ENCODE peak calls at places on chromosomes 11 and 22, in six cellular contexts. One of them, this sample, is unnamed. For H3K79me2, the result is how much of the 10 kb centered on the place peaks cover.

GRCh38 chr11:112132737-112133136 is 31.2 kb downstream of the IL18 start:
- DNase-seq in K562: no peak
- DNase-seq in DND-41: no peak
- DNase-seq in MM.1S: peak
- DNase-seq in mammary epithelial cell: no peak
- DNase-seq in H1: no peak
- DNase-seq in this sample: no peak

GRCh38 chr11:12573707-12574106 is 100.5 kb upstream of the TEAD1 start:
- DNase-seq in K562: no peak
- DNase-seq in DND-41: no peak
- DNase-seq in MM.1S: no peak
- DNase-seq in mammary epithelial cell: no peak
- DNase-seq in H1: no peak
- DNase-seq in this sample: no peak

GRCh38 chr11:10674991-10675440 is 18.5 kb downstream of the IRAG1 start:
- DNase-seq in K562: no peak
- DNase-seq in DND-41: no peak
- DNase-seq in MM.1S: no peak
- DNase-seq in mammary epithelial cell: no peak
- DNase-seq in H1: no peak
- DNase-seq in this sample: no peak

GRCh38 chr11:72231396-72232259 is 7.1 kb downstream of the INPPL1 start:
- DNase-seq in K562: no peak
- DNase-seq in DND-41: no peak
- DNase-seq in MM.1S: no peak
- DNase-seq in mammary epithelial cell: no peak
- DNase-seq in H1: no peak
- DNase-seq in this sample: no peak

GRCh38 chr11:1303196-1303821 is 6.1 kb downstream of the TOLLIP start:
- DNase-seq in K562: no peak
- DNase-seq in DND-41: no peak
- DNase-seq in MM.1S: no peak
- DNase-seq in mammary epithelial cell: peak
- DNase-seq in H1: peak
- DNase-seq in this sample: peak

GRCh38 chr22:30838111-30838510 is 130.5 kb downstream of the MORC2 start:
- DNase-seq in K562: no peak
- DNase-seq in DND-41: no peak
- DNase-seq in MM.1S: no peak
- DNase-seq in mammary epithelial cell: no peak
- DNase-seq in H1: no peak
- DNase-seq in this sample: no peak

GRCh38 chr11:76209956-76210885 is 3.9 kb upstream of the WNT11 start:
- DNase-seq in K562: no peak
- DNase-seq in DND-41: no peak
- DNase-seq in MM.1S: peak
- DNase-seq in mammary epithelial cell: peak
- DNase-seq in H1: peak
- DNase-seq in this sample: peak

GRCh38 chr11:119116601-119117000 is 4.8 kb upstream of the HINFP start:
- DNase-seq in K562: no peak
- DNase-seq in DND-41: no peak
- DNase-seq in MM.1S: no peak
- DNase-seq in mammary epithelial cell: no peak
- DNase-seq in H1: no peak
- DNase-seq in this sample: no peak

GRCh38 chr11:13009921-13010736 is 1.0 kb downstream of the RASSF10 start:
- DNase-seq in K562: no peak
- DNase-seq in DND-41: no peak
- DNase-seq in MM.1S: no peak
- DNase-seq in mammary epithelial cell: peak
- DNase-seq in H1: peak
- DNase-seq in this sample: no peak

GRCh38 chr11:72308226-72309073 is 64.5 kb upstream of the PHOX2A start:
- DNase-seq in K562: peak
- DNase-seq in DND-41: no peak
- DNase-seq in MM.1S: no peak
- DNase-seq in mammary epithelial cell: peak
- DNase-seq in H1: no peak
- DNase-seq in this sample: peak

GRCh38 chr11:45272701-45273100 is 13.4 kb downstream of the SYT13 start:
- DNase-seq in K562: no peak
- DNase-seq in DND-41: no peak
- DNase-seq in MM.1S: peak
- DNase-seq in mammary epithelial cell: peak
- DNase-seq in H1: no peak
- DNase-seq in this sample: no peak

GRCh38 chr11:10567466-10567865 is 999 bp downstream of the LYVE1 start:
- DNase-seq in K562: no peak
- DNase-seq in DND-41: no peak
- DNase-seq in MM.1S: no peak
- DNase-seq in mammary epithelial cell: no peak
- DNase-seq in H1: no peak
- DNase-seq in this sample: no peak

GRCh38 chr11:64165842-64166635 is at the start of gene MACROD1:
- DNase-seq in K562: peak
- DNase-seq in DND-41: peak
- DNase-seq in MM.1S: peak
- DNase-seq in mammary epithelial cell: peak
- DNase-seq in H1: peak
- DNase-seq in this sample: no peak

GRCh38 chr22:26763633-26764295 is 106.4 kb downstream of the MIAT start:
- DNase-seq in K562: no peak
- DNase-seq in DND-41: no peak
- DNase-seq in MM.1S: no peak
- DNase-seq in mammary epithelial cell: peak
- DNase-seq in H1: no peak
- DNase-seq in this sample: peak

GRCh38 chr11:68942751-68943271 is 38.0 kb downstream of the MRGPRD start:
- DNase-seq in K562: no peak
- DNase-seq in DND-41: no peak
- DNase-seq in MM.1S: no peak
- DNase-seq in mammary epithelial cell: no peak
- DNase-seq in H1: no peak
- DNase-seq in this sample: no peak

GRCh38 chr11:414333-414857 is 404 bp downstream of the SIGIRR start:
- DNase-seq in K562: no peak
- DNase-seq in DND-41: peak
- DNase-seq in MM.1S: no peak
- DNase-seq in mammary epithelial cell: no peak
- DNase-seq in H1: peak
- DNase-seq in this sample: no peak

GRCh38 chr11:34065505-34066203 is 14.1 kb downstream of the CAPRIN1 start:
- DNase-seq in K562: no peak
- DNase-seq in DND-41: no peak
- DNase-seq in MM.1S: no peak
- DNase-seq in mammary epithelial cell: peak
- DNase-seq in H1: no peak
- DNase-seq in this sample: no peak

GRCh38 chr11:40877256-40877655 is 582.2 kb downstream of the LRRC4C start:
- DNase-seq in K562: no peak
- DNase-seq in DND-41: no peak
- DNase-seq in MM.1S: no peak
- DNase-seq in mammary epithelial cell: peak
- DNase-seq in H1: no peak
- DNase-seq in this sample: no peak

GRCh38 chr11:105486929-105487328 is 122.9 kb upstream of the GRIA4 start:
- DNase-seq in K562: no peak
- DNase-seq in DND-41: no peak
- DNase-seq in MM.1S: no peak
- DNase-seq in mammary epithelial cell: no peak
- DNase-seq in H1: no peak
- DNase-seq in this sample: no peak

GRCh38 chr11:75598900-75599299 is 36.8 kb downstream of the SERPINH1 start:
- DNase-seq in K562: no peak
- DNase-seq in DND-41: no peak
- DNase-seq in MM.1S: no peak
- DNase-seq in mammary epithelial cell: no peak
- DNase-seq in H1: no peak
- DNase-seq in this sample: no peak

GRCh38 chr11:15707971-15708370 is 593.2 kb downstream of the INSC start:
- DNase-seq in K562: no peak
- DNase-seq in DND-41: no peak
- DNase-seq in MM.1S: no peak
- DNase-seq in mammary epithelial cell: no peak
- DNase-seq in H1: no peak
- DNase-seq in this sample: no peak

GRCh38 chr22:47030881-47031627 is 268.6 kb downstream of the TBC1D22A start:
- DNase-seq in K562: no peak
- DNase-seq in DND-41: no peak
- DNase-seq in MM.1S: no peak
- DNase-seq in mammary epithelial cell: no peak
- DNase-seq in H1: no peak
- DNase-seq in this sample: no peak

GRCh38 chr11:19929655-19930054 is 217.0 kb downstream of the NAV2 start:
- DNase-seq in K562: no peak
- DNase-seq in DND-41: no peak
- DNase-seq in MM.1S: no peak
- DNase-seq in mammary epithelial cell: no peak
- DNase-seq in H1: no peak
- DNase-seq in this sample: no peak

GRCh38 chr11:95577716-95578460 is 211.7 kb downstream of the FAM76B start:
- DNase-seq in K562: no peak
- DNase-seq in DND-41: no peak
- DNase-seq in MM.1S: no peak
- DNase-seq in mammary epithelial cell: peak
- DNase-seq in H1: no peak
- DNase-seq in this sample: peak

GRCh38 chr11:70410276-70410675 is 11.9 kb downstream of the CTTN start:
- DNase-seq in K562: no peak
- DNase-seq in DND-41: no peak
- DNase-seq in MM.1S: no peak
- DNase-seq in mammary epithelial cell: no peak
- DNase-seq in H1: no peak
- DNase-seq in this sample: no peak

GRCh38 chr11:92322225-92322624 is 97.6 kb downstream of the FAT3 start:
- DNase-seq in K562: no peak
- DNase-seq in DND-41: no peak
- DNase-seq in MM.1S: peak
- DNase-seq in mammary epithelial cell: peak
- DNase-seq in H1: no peak
- DNase-seq in this sample: no peak

GRCh38 chr11:61160487-61161189 is 588 bp downstream of the VPS37C start:
- DNase-seq in K562: no peak
- DNase-seq in DND-41: no peak
- DNase-seq in MM.1S: no peak
- DNase-seq in mammary epithelial cell: no peak
- DNase-seq in H1: peak
- DNase-seq in this sample: no peak
- H2AFZ ChIP-seq in K562: peak
- H2AFZ ChIP-seq in DND-41: peak
- H2AFZ ChIP-seq in MM.1S: peak
- H2AFZ ChIP-seq in mammary epithelial cell: peak
- H2AFZ ChIP-seq in H1: peak
- H2AFZ ChIP-seq in this sample: peak

GRCh38 chr11:124801636-124802312 is 1.6 kb upstream of the MSANTD2 start:
- DNase-seq in K562: no peak
- DNase-seq in DND-41: no peak
- DNase-seq in MM.1S: no peak
- DNase-seq in mammary epithelial cell: no peak
- DNase-seq in H1: no peak
- DNase-seq in this sample: no peak

GRCh38 chr11:124799384-124800225 is 601 bp downstream of the MSANTD2 start:
- DNase-seq in K562: peak
- DNase-seq in DND-41: peak
- DNase-seq in MM.1S: peak
- DNase-seq in mammary epithelial cell: peak
- DNase-seq in H1: peak
- DNase-seq in this sample: no peak

GRCh38 chr11:124800226-124800929 is at the start of gene MSANTD2:
- DNase-seq in K562: peak
- DNase-seq in DND-41: peak
- DNase-seq in MM.1S: peak
- DNase-seq in mammary epithelial cell: peak
- DNase-seq in H1: peak
- DNase-seq in this sample: no peak

GRCh38 chr11:124798991-124799383 is 1.2 kb downstream of the MSANTD2 start:
- DNase-seq in K562: peak
- DNase-seq in DND-41: peak
- DNase-seq in MM.1S: peak
- DNase-seq in mammary epithelial cell: peak
- DNase-seq in H1: no peak
- DNase-seq in this sample: no peak

GRCh38 chr11:124801014-124801413 is 808 bp upstream of the MSANTD2 start:
- DNase-seq in K562: no peak
- DNase-seq in DND-41: no peak
- DNase-seq in MM.1S: no peak
- DNase-seq in mammary epithelial cell: peak
- DNase-seq in H1: no peak
- DNase-seq in this sample: no peak
- H3K9ac ChIP-seq in K562: no peak
- H3K9ac ChIP-seq in DND-41: peak
- H3K9ac ChIP-seq in MM.1S: peak
- H3K9ac ChIP-seq in mammary epithelial cell: no peak
- H3K9ac ChIP-seq in H1: peak
- H3K9ac ChIP-seq in this sample: peak

DNA sequence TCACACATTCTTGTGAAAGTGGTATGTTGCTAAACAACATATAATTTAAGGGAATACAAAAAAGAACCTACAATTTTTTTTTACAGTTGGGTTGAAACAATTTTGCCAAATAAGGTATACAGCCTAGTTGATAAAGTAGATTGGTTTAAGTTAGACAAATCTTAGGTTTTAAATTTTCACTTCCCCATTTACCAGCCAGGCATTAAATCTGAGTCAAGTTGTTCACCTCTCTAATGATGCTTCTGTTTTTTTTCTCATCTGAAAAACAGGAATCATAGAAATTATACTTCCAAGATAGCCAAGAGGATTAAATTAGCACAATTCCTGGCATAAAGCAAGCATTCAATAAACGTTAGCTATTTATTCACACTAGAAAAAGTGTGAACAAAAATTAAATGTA is 45.2 kb downstream of the ZBTB44 start:
- DNase-seq in K562: no peak
- DNase-seq in DND-41: no peak
- DNase-seq in MM.1S: no peak
- DNase-seq in mammary epithelial cell: no peak
- DNase-seq in H1: no peak
- DNase-seq in this sample: no peak
- H3K79me2 ChIP-seq in K562: under half
- H3K79me2 ChIP-seq in DND-41: half or more
- H3K79me2 ChIP-seq in MM.1S: under half
- H3K79me2 ChIP-seq in mammary epithelial cell: under half
- H3K79me2 ChIP-seq in H1: half or more
- H3K79me2 ChIP-seq in this sample: under half

GRCh38 chr11:108467091-108467823 is at the start of gene C11orf65:
- DNase-seq in K562: peak
- DNase-seq in DND-41: peak
- DNase-seq in MM.1S: peak
- DNase-seq in mammary epithelial cell: peak
- DNase-seq in H1: peak
- DNase-seq in this sample: peak

DNA sequence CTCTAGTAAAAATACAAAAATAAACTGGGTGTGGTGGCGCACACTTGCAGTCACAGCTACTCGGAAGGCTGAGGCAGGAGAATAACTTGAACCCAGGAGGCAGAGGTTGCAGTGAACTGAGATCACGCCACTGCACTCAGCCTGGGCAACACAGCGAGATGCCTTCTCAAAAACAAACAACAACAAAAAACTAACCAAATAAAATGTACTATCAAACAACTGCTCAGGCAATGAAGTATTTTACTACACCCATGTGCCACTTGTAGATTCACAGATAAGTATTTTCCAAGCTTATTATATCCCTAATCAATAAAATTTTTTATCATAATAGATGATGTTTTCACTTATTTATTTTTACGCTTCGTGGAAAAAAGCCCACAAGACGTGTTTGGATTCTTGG is 924 bp downstream of the C11orf65 start:
- DNase-seq in K562: peak
- DNase-seq in DND-41: no peak
- DNase-seq in MM.1S: no peak
- DNase-seq in mammary epithelial cell: no peak
- DNase-seq in H1: no peak
- DNase-seq in this sample: no peak
- H2AFZ ChIP-seq in K562: peak
- H2AFZ ChIP-seq in DND-41: peak
- H2AFZ ChIP-seq in MM.1S: peak
- H2AFZ ChIP-seq in mammary epithelial cell: peak
- H2AFZ ChIP-seq in H1: peak
- H2AFZ ChIP-seq in this sample: peak

This sample was measured in keratinocyte.